ENCODE peak calls at places on chromosomes 3 and 15, in four cellular contexts. S is ELR, T is skeletal muscle cell, M is LHCN-M2. J is an unnamed sample.
A peak's percentile ranks its signal among the peaks of the same experiment; 100 is the strongest.

GRCh38 chr3:168889666-168890065 is 773.8 kb downstream of the MECOM start:
- DNase-seq in T (no peak), S (no peak), M (no peak), J (no peak)

GRCh38 chr15:94119923-94120775 is 111.2 kb upstream of the MCTP2 start:
- DNase-seq in S (peak; percentile 44), M (peak; percentile 39), T (peak; percentile 62), J (peak; percentile 76)

GRCh38 chr3:157499342-157499963 is 3.8 kb downstream of the VEPH1 start:
- DNase-seq in T (no peak), S (no peak), M (no peak), J (peak; percentile 26)

GRCh38 chr3:72070005-72070404 is 285.1 kb upstream of the PROK2 start:
- DNase-seq in S (no peak), T (no peak), M (no peak), J (no peak)

GRCh38 chr3:27900316-27900715 is 178.2 kb upstream of the EOMES start:
- DNase-seq in T (no peak), S (no peak), M (no peak), J (no peak)

GRCh38 chr3:114404590-114404989 is 110.8 kb downstream of the TIGIT start:
- DNase-seq in M (peak; percentile 73), S (peak; percentile 74), T (no peak), J (peak; percentile 36)

GRCh38 chr15:80012060-80012726 is 41.2 kb upstream of the BCL2A1 start:
- DNase-seq in M (no peak), T (no peak), S (no peak), J (no peak)

GRCh38 chr15:39171944-39172368 is 408.9 kb upstream of the THBS1 start:
- DNase-seq in M (peak; percentile 100), T (peak; percentile 96), S (peak; percentile 98), J (peak; percentile 97)

GRCh38 chr3:126907557-126907956 is 75.4 kb upstream of the PLXNA1 start:
- DNase-seq in T (no peak), M (peak; percentile 40), S (no peak), J (no peak)

GRCh38 chr3:108329508-108329907 is 33.2 kb downstream of the HHLA2 start:
- DNase-seq in M (no peak), T (no peak), S (no peak), J (no peak)

GRCh38 chr15:93233710-93234109 is 144.7 kb upstream of the RGMA start:
- DNase-seq in T (no peak), S (no peak), M (no peak), J (no peak)

GRCh38 chr3:11632564-11632963 is 11.2 kb downstream of the VGLL4 start:
- DNase-seq in T (no peak), S (no peak), M (no peak), J (no peak)

GRCh38 chr15:78618064-78618463 is 2.7 kb downstream of the CHRNA3 start:
- DNase-seq in S (no peak), T (no peak), M (no peak), J (no peak)

GRCh38 chr3:102069211-102069662 is 219.9 kb downstream of the NFKBIZ start:
- DNase-seq in T (peak; percentile 80), S (peak; percentile 78), M (peak; percentile 88), J (peak; percentile 79)

GRCh38 chr3:4950948-4951347 is 28.3 kb upstream of the BHLHE40 start:
- DNase-seq in T (no peak), S (no peak), M (no peak), J (no peak)

GRCh38 chr3:186095584-186096061 is 13.3 kb downstream of the ETV5 start:
- DNase-seq in T (no peak), M (no peak), S (no peak), J (no peak)

GRCh38 chr15:70258369-70259029 is 160.8 kb upstream of the TLE3 start:
- DNase-seq in M (no peak), S (no peak), T (no peak), J (peak; percentile 18)